ENCODE peak calls at places on chromosomes 4 and X, in eight cellular contexts. W is head of caudate nucleus; R is dermis blood vessel endothelial cell; D is RWPE1; S is mesenchymal stem cell; X is central memory CD4-positive, alpha-beta T cell; P is T-helper 1 cell; Q is fibroblast of pulmonary artery. Y is an unnamed sample.
A peak's percentile ranks its signal among the peaks of the same experiment; 100 is the strongest.

GRCh38 chr4:81687470-81687869 is 215.8 kb upstream of the RASGEF1B start:
- DNase-seq in W (no peak), R (no peak), D (no peak), S (no peak), X (no peak), P (no peak), Q (no peak), Y (no peak)

GRCh38 chr4:7761720-7762119 is 177.9 kb downstream of the AFAP1 start:
- DNase-seq in W (peak; percentile 58), R (peak; percentile 85), D (peak; percentile 21), S (peak; percentile 64), X (peak; percentile 38), P (no peak), Q (peak; percentile 60), Y (peak; percentile 66)

GRCh38 chrX:5788930-5789329 is 439.7 kb downstream of the NLGN4X start:
- DNase-seq in W (no peak), R (no peak), D (no peak), S (no peak), X (no peak), P (no peak), Q (no peak), Y (no peak)

GRCh38 chrX:78329486-78329885 is 2.1 kb upstream of the CYSLTR1 start:
- DNase-seq in W (no peak), R (no peak), D (no peak), S (no peak), X (peak; percentile 30), P (no peak), Q (no peak), Y (no peak)

GRCh38 chrX:136255543-136255942 is 4.3 kb upstream of the MAP7D3 start:
- DNase-seq in W (no peak), R (no peak), D (no peak), S (no peak), X (no peak), P (no peak), Q (no peak), Y (no peak)

GRCh38 chr4:103026868-103027267 is 7.4 kb upstream of the SLC9B1 start:
- DNase-seq in W (no peak), R (no peak), D (no peak), S (no peak), X (no peak), P (no peak), Q (no peak), Y (no peak)

GRCh38 chr4:100849319-100849718 is 331.5 kb upstream of the EMCN start:
- DNase-seq in W (peak; percentile 78), R (no peak), D (no peak), S (no peak), X (no peak), P (no peak), Q (no peak), Y (no peak)

GRCh38 chr4:168541608-168541953 is 44.7 kb downstream of the PALLD start:
- DNase-seq in W (no peak), R (no peak), D (peak; percentile 48), S (no peak), X (no peak), P (no peak), Q (peak; percentile 61), Y (no peak)

GRCh38 chr4:5962416-5962815 is 55.8 kb downstream of the C4orf50 start:
- DNase-seq in W (no peak), R (no peak), D (no peak), S (no peak), X (no peak), P (no peak), Q (no peak), Y (peak; percentile 56)

GRCh38 chr4:182271731-182272525 is 28.7 kb downstream of the TENM3 start:
- DNase-seq in W (no peak), R (no peak), D (no peak), S (no peak), X (no peak), P (no peak), Q (no peak), Y (no peak)

GRCh38 chr4:113682730-113683129 is 78.8 kb downstream of the CAMK2D start:
- DNase-seq in W (no peak), R (no peak), D (no peak), S (no peak), X (no peak), P (no peak), Q (no peak), Y (peak; percentile 66)

GRCh38 chrX:69133561-69134542 is 31.4 kb downstream of the PJA1 start:
- DNase-seq in W (no peak), R (peak; percentile 59), D (peak; percentile 46), S (peak; percentile 83), X (no peak), P (no peak), Q (peak; percentile 78), Y (peak; percentile 71)

GRCh38 chrX:74779175-74779574 is 146.1 kb downstream of the NEXMIF start:
- DNase-seq in W (no peak), R (no peak), D (no peak), S (no peak), X (no peak), P (no peak), Q (no peak), Y (no peak)

GRCh38 chr4:15521442-15522039 is 51.9 kb downstream of the CC2D2A start:
- DNase-seq in W (no peak), R (no peak), D (no peak), S (peak; percentile 17), X (no peak), P (no peak), Q (no peak), Y (no peak)

GRCh38 chr4:112145326-112145819 is at the start of gene FAM241A:
- DNase-seq in W (peak; percentile 86), R (peak; percentile 91), D (peak; percentile 96), S (peak; percentile 83), X (peak; percentile 84), P (peak; percentile 80), Q (peak; percentile 85), Y (peak; percentile 85)

GRCh38 chrX:117429511-117429910 is 687.1 kb downstream of the KLHL13 start:
- DNase-seq in W (no peak), R (no peak), D (no peak), S (no peak), X (no peak), P (no peak), Q (no peak), Y (no peak)

GRCh38 chr4:172147702-172148101 is 334.5 kb downstream of the GALNTL6 start:
- DNase-seq in W (no peak), R (no peak), D (no peak), S (no peak), X (no peak), P (no peak), Q (peak; percentile 14), Y (peak; percentile 3)

GRCh38 chr4:7909966-7910720 is 29.5 kb downstream of the AFAP1 start:
- DNase-seq in W (no peak), R (no peak), D (no peak), S (peak; percentile 89), X (no peak), P (no peak), Q (peak; percentile 82), Y (no peak)

GRCh38 chr4:163638909-163639308 is 144.4 kb downstream of the TMA16 start:
- DNase-seq in W (no peak), R (no peak), D (no peak), S (no peak), X (no peak), P (no peak), Q (no peak), Y (no peak)

GRCh38 chr4:91064157-91064853 is 937.1 kb downstream of the CCSER1 start:
- DNase-seq in W (no peak), R (no peak), D (no peak), S (peak; percentile 80), X (no peak), P (no peak), Q (peak; percentile 63), Y (peak; percentile 39)

GRCh38 chr4:1409079-1409805 is 3.0 kb upstream of the NKX1-1 start:
- DNase-seq in W (no peak), R (no peak), D (no peak), S (no peak), X (no peak), P (no peak), Q (no peak), Y (no peak)

GRCh38 chrX:13376857-13377441 is 57.1 kb upstream of the ATXN3L start:
- DNase-seq in W (no peak), R (peak; percentile 33), D (peak; percentile 6), S (peak; percentile 86), X (no peak), P (no peak), Q (peak; percentile 96), Y (no peak)

GRCh38 chr4:151014521-151015457 is at the start of gene LRBA:
- DNase-seq in W (peak; percentile 76), R (peak; percentile 71), D (peak; percentile 88), S (peak; percentile 75), X (peak; percentile 84), P (peak; percentile 82), Q (peak; percentile 42), Y (peak; percentile 96)

GRCh38 chrX:132463411-132463810 is 25.4 kb downstream of the MBNL3 start:
- DNase-seq in W (no peak), R (peak; percentile 8), D (no peak), S (no peak), X (no peak), P (no peak), Q (peak; percentile 10), Y (peak; percentile 67)

GRCh38 chr4:98661356-98662054 is 3.1 kb upstream of the TSPAN5 start:
- DNase-seq in W (no peak), R (no peak), D (peak; percentile 76), S (peak; percentile 14), X (no peak), P (no peak), Q (no peak), Y (peak; percentile 32)

GRCh38 chrX:28675173-28675572 is 87.9 kb downstream of the IL1RAPL1 start:
- DNase-seq in W (no peak), R (no peak), D (no peak), S (no peak), X (no peak), P (no peak), Q (no peak), Y (no peak)

GRCh38 chr4:48968814-48969213 is 17.3 kb upstream of the CWH43 start:
- DNase-seq in W (no peak), R (no peak), D (peak; percentile 73), S (peak; percentile 50), X (no peak), P (no peak), Q (peak; percentile 24), Y (no peak)

GRCh38 chrX:96405842-96406241 is 278.8 kb upstream of the DIAPH2 start:
- DNase-seq in W (no peak), R (no peak), D (no peak), S (no peak), X (no peak), P (no peak), Q (no peak), Y (no peak)

GRCh38 chr4:13872145-13872544 is 244.6 kb upstream of the BOD1L1 start:
- DNase-seq in W (no peak), R (no peak), D (no peak), S (no peak), X (no peak), P (no peak), Q (no peak), Y (no peak)

GRCh38 chrX:78199851-78200250 is 60.4 kb upstream of the TAF9B start:
- DNase-seq in W (no peak), R (peak; percentile 42), D (peak; percentile 11), S (peak; percentile 6), X (no peak), P (no peak), Q (peak; percentile 31), Y (peak; percentile 76)

GRCh38 chrX:96929036-96929435 is 45.3 kb downstream of the RPA4 start:
- DNase-seq in W (no peak), R (no peak), D (peak; percentile 0), S (no peak), X (no peak), P (no peak), Q (no peak), Y (no peak)

GRCh38 chr4:153555730-153556440 is 89.7 kb downstream of the TMEM131L start:
- DNase-seq in W (no peak), R (peak; percentile 89), D (no peak), S (peak; percentile 55), X (no peak), P (no peak), Q (peak; percentile 87), Y (no peak)

GRCh38 chr4:73985528-73985852 is 2.5 kb downstream of the PPBP start:
- DNase-seq in W (no peak), R (no peak), D (no peak), S (no peak), X (no peak), P (no peak), Q (no peak), Y (peak; percentile 40)

GRCh38 chr4:76585270-76585669 is 150.2 kb downstream of the SHROOM3 start:
- DNase-seq in W (no peak), R (no peak), D (no peak), S (peak; percentile 92), X (no peak), P (no peak), Q (peak; percentile 36), Y (peak; percentile 38)

Y was measured in DMS53.